ENCODE peak calls at places on chromosomes 11 and 22, in six cellular contexts. B is HCT116, F is vagina, K is choroid plexus epithelial cell, U is PC-9, N is fibroblast of mammary gland. Q is an unnamed sample.

GRCh38 chr22:38236786-38237185 is 35.0 kb downstream of the MAFF start:
- DNase-seq in B (no peak), F (no peak), K (no peak), U (peak), N (no peak), Q (no peak)

GRCh38 chr22:20566420-20567260 is 59.2 kb downstream of the MED15 start:
- DNase-seq in B (no peak), F (no peak), K (peak), U (peak), N (peak), Q (peak)

GRCh38 chr11:65169164-65169641 is 830 bp upstream of the SPDYC start:
- DNase-seq in B (no peak), F (no peak), K (peak), U (no peak), N (no peak), Q (peak)

GRCh38 chr11:8586805-8587204 is 7.2 kb downstream of the STK33 start:
- DNase-seq in B (no peak), F (no peak), K (no peak), U (no peak), N (no peak), Q (no peak)

GRCh38 chr11:774873-775592 is 2.3 kb downstream of the GATD1 start:
- DNase-seq in B (no peak), F (no peak), K (no peak), U (peak), N (peak), Q (no peak)

GRCh38 chr11:19982761-19983495 is 177.3 kb downstream of the DBX1 start:
- DNase-seq in B (no peak), F (no peak), K (peak), U (no peak), N (peak), Q (peak)

GRCh38 chr11:65437436-65438227 is 15.0 kb downstream of the NEAT1 start:
- DNase-seq in B (no peak), F (no peak), K (peak), U (no peak), N (peak), Q (peak)

GRCh38 chr11:68338041-68338800 is 25.8 kb downstream of the LRP5 start:
- DNase-seq in B (no peak), F (no peak), K (peak), U (no peak), N (peak), Q (peak)

GRCh38 chr22:39384750-39385480 is 14.7 kb upstream of the TAB1 start:
- DNase-seq in B (no peak), F (no peak), K (peak), U (peak), N (no peak), Q (peak)

GRCh38 chr11:62847767-62848314 is 8.5 kb upstream of the WDR74 start:
- DNase-seq in B (no peak), F (no peak), K (no peak), U (peak), N (no peak), Q (no peak)

GRCh38 chr22:41826430-41827383 is 6.2 kb upstream of the SREBF2 start:
- DNase-seq in B (no peak), F (no peak), K (no peak), U (no peak), N (no peak), Q (peak)

GRCh38 chr22:32534252-32535215 is 59.9 kb downstream of the FBXO7 start:
- DNase-seq in B (no peak), F (no peak), K (no peak), U (no peak), N (no peak), Q (no peak)

GRCh38 chr11:122756417-122756816 is 81.9 kb upstream of the CRTAM start:
- DNase-seq in B (no peak), F (no peak), K (no peak), U (no peak), N (no peak), Q (no peak)

GRCh38 chr22:37940698-37941376 is 12.6 kb downstream of the C22orf23 start:
- DNase-seq in B (no peak), F (no peak), K (peak), U (no peak), N (peak), Q (no peak)

GRCh38 chr22:20881869-20882815 is 23.3 kb downstream of the SNAP29 start:
- DNase-seq in B (no peak), F (no peak), K (no peak), U (no peak), N (no peak), Q (no peak)

GRCh38 chr11:57100638-57101312 is 81.0 kb upstream of the LRRC55 start:
- DNase-seq in B (no peak), F (no peak), K (no peak), U (no peak), N (no peak), Q (no peak)

GRCh38 chr11:61281581-61282250 is 13.4 kb downstream of the VWCE start:
- DNase-seq in B (peak), F (no peak), K (peak), U (no peak), N (no peak), Q (peak)

GRCh38 chr11:57639321-57640067 is 10.2 kb downstream of the YPEL4 start:
- DNase-seq in B (no peak), F (no peak), K (peak), U (no peak), N (peak), Q (peak)

GRCh38 chr22:49983148-49984042 is 22.8 kb downstream of the PIM3 start:
- DNase-seq in B (no peak), F (no peak), K (no peak), U (no peak), N (no peak), Q (no peak)
- H3K4me3 ChIP-seq in B (no peak), F (peak), K (no peak), U (no peak), N (no peak), Q (peak)

GRCh38 chr11:42407379-42407778 is 904.4 kb upstream of the API5 start:
- DNase-seq in B (no peak), F (no peak), K (no peak), U (no peak), N (no peak), Q (no peak)
- TF ChIP-seq CTCF in B (no peak), F (no peak), K (no peak), U (no peak), N (no peak), Q (no peak)

GRCh38 chr11:125262825-125263218 is 98.3 kb downstream of the PKNOX2 start:
- DNase-seq in B (no peak), F (no peak), K (peak), U (no peak), N (no peak), Q (no peak)

GRCh38 chr11:125263268-125263790 is 98.8 kb downstream of the PKNOX2 start:
- DNase-seq in B (no peak), F (no peak), K (peak), U (peak), N (peak), Q (peak)

GRCh38 chr11:125261471-125262087 is 97.0 kb downstream of the PKNOX2 start:
- DNase-seq in B (no peak), F (no peak), K (peak), U (no peak), N (no peak), Q (no peak)

GRCh38 chr11:125264091-125265022 is 99.8 kb downstream of the PKNOX2 start:
- DNase-seq in B (no peak), F (no peak), K (no peak), U (no peak), N (no peak), Q (no peak)

DNA sequence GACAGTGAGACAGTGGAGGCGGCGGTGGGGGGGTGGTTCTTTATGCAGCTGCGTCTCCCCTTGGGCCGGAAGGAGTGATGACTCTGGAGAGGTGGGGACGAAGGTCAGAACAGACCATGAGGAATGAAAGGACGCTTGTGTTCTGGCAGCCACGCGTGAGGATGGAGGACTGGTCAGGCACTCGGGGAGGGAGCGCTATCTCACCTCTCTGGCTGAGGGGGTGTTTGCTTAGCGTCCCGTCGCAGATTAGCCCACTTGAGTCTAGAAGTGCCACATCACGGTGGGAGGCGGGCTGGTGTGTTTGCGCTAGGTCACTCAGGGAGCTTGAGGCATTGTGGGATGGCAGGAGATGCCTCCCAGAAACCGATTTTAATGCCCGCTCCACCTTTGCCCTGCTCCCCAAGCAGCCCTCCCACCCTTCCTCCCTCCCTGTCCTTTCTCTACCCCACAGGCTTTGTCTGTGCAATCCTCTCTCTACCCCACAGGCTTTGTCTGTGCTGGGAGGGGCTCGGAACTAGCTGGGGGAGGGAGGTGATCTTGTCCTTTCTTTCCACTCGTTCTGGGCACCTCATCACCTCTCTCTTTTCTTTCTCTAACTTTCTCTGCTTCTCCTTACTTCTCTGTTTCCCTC is 97.8 kb downstream of the PKNOX2 start:
- DNase-seq in B (no peak), F (no peak), K (peak), U (peak), N (no peak), Q (no peak)
- H3K4me3 ChIP-seq in B (no peak), F (no peak), K (no peak), U (no peak), N (no peak), Q (no peak)

GRCh38 chr11:79381036-79381435 is 59.8 kb downstream of the TENM4 start:
- DNase-seq in B (no peak), F (no peak), K (no peak), U (no peak), N (no peak), Q (no peak)
- TF ChIP-seq CTCF in B (no peak), F (no peak), K (no peak), U (no peak), N (no peak), Q (no peak)